ENCODE peak calls at places on chromosomes 11 and 22, in six cellular contexts. I is HepG2, Y is A549, M is K562, X is endothelial cell of umbilical vein, S is GM12878. P is an unnamed sample.

GRCh38 chr11:2950825-2951224 is 21.6 kb upstream of the PHLDA2 start:
- DNase-seq in S (no peak), X (no peak), Y (no peak), I (no peak), M (no peak), P (no peak)

GRCh38 chr11:112785104-112785503 is 176.1 kb upstream of the NCAM1 start:
- DNase-seq in Y (no peak), S (no peak), M (no peak), X (no peak), I (no peak), P (no peak)

GRCh38 chr11:57476883-57477506 is 16.7 kb downstream of the RTN4RL2 start:
- DNase-seq in S (no peak), I (no peak), M (no peak), X (no peak), Y (peak), P (peak)

GRCh38 chr11:10514210-10514609 is 26.8 kb downstream of the RNF141 start:
- DNase-seq in S (no peak), M (no peak), Y (no peak), X (peak), I (no peak), P (no peak)

GRCh38 chr11:121655481-121656332 is 202.9 kb upstream of the SORL1-AS1 start:
- DNase-seq in X (peak), S (peak), I (peak), M (peak), Y (peak), P (peak)

GRCh38 chr11:102544594-102544993 is 14.0 kb upstream of the MMP7 start:
- DNase-seq in I (no peak), X (no peak), M (no peak), S (no peak), Y (no peak), P (no peak)

GRCh38 chr11:27317751-27318150 is 45.3 kb downstream of the CCDC34 start:
- DNase-seq in X (no peak), Y (peak), M (peak), I (no peak), S (no peak), P (peak)

GRCh38 chr11:18075444-18075843 is 29.4 kb upstream of the TPH1 start:
- DNase-seq in Y (no peak), S (no peak), M (no peak), I (no peak), X (no peak), P (no peak)

GRCh38 chr11:2581151-2581930 is 118.5 kb downstream of the KCNQ1OT1 start:
- DNase-seq in X (no peak), M (no peak), S (no peak), Y (no peak), I (no peak), P (no peak)

GRCh38 chr22:35560824-35561223 is 20.2 kb downstream of the RASD2 start:
- DNase-seq in S (no peak), X (no peak), M (no peak), I (no peak), Y (no peak), P (no peak)

GRCh38 chr11:103210543-103210942 is 101.3 kb downstream of the DYNC2H1 start:
- DNase-seq in I (no peak), X (no peak), M (no peak), Y (no peak), S (no peak), P (no peak)

GRCh38 chr11:131038597-131038996 is 122.3 kb upstream of the SNX19 start:
- DNase-seq in X (no peak), I (no peak), Y (no peak), M (peak), S (no peak), P (peak)

GRCh38 chr22:27336151-27337090 is 465.1 kb downstream of the MN1 start:
- DNase-seq in M (no peak), I (no peak), S (no peak), X (no peak), Y (no peak), P (no peak)

GRCh38 chr11:26063915-26064314 is 268.0 kb upstream of the ANO3 start:
- DNase-seq in I (no peak), M (no peak), Y (no peak), X (no peak), S (no peak), P (no peak)

GRCh38 chr22:35148381-35148780 is 82.4 kb downstream of the ISX start:
- DNase-seq in Y (no peak), S (no peak), I (no peak), M (no peak), X (no peak), P (no peak)

GRCh38 chr11:62974848-62975522 is 9.8 kb downstream of the SLC22A6 start:
- DNase-seq in I (peak), S (no peak), X (peak), Y (peak), M (peak), P (peak)

GRCh38 chr11:118156531-118157185 is 4.0 kb upstream of the SCN4B start:
- DNase-seq in Y (peak), I (no peak), S (no peak), M (peak), X (no peak), P (peak)
- TF ChIP-seq CTCF in Y (no peak), I (no peak), S (no peak), M (peak), X (no peak), P (peak)

GRCh38 chr11:1205121-1205986 is 17.5 kb upstream of the MUC5B start:
- DNase-seq in M (peak), X (no peak), Y (no peak), I (no peak), S (no peak), P (peak)

GRCh38 chr11:1202154-1202775 is 20.6 kb upstream of the MUC5B start:
- DNase-seq in Y (no peak), I (no peak), X (no peak), M (peak), S (no peak), P (peak)

GRCh38 chr11:1204381-1205101 is 18.3 kb upstream of the MUC5B start:
- DNase-seq in I (no peak), X (no peak), S (no peak), Y (no peak), M (peak), P (no peak)

GRCh38 chr11:1202776-1203504 is 19.9 kb upstream of the MUC5B start:
- DNase-seq in X (peak), I (peak), Y (peak), S (no peak), M (peak), P (peak)

DNA sequence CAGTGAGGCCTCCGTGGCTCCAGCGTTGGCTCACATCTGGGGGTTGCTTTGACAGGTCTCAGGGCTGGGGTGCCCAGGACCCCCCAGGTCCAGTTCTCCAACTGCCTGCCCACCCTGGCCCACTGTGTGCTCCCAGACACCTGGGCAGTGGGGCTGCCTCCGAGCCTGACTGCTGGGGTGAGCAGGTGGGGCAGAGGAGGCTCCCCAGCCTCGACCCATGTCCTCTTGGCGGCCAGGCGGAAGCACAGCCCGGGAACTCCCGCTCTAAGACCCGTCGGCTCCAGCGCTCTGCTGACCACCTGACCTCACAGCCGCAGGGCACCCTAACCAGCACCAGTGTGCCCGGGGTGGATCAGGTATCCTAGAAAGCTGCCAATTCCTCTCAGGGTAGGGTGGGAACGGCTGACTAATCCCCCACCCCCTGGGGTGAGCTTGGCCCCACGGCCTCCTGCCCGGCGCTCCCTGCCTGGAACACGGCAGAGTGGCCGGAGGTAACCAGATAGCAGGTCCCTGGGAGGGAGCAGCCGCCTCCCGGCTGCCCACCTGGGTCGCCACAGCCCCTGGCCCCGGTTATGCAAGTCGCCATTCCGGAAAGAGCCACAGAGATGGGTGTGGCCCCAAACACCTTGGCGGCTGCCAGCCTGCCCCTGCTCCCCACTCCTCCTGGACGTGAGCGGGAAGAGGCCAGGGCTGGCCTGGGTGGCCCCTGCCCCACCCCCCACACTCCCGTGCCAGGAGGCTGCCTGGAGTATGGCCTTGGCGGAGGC is 19.2 kb upstream of the MUC5B start:
- DNase-seq in M (peak), X (no peak), I (no peak), S (no peak), Y (no peak), P (no peak)
- TF ChIP-seq MYC in M (no peak), X (no peak), I (no peak), S (no peak), Y (no peak), P (no peak)

DNA sequence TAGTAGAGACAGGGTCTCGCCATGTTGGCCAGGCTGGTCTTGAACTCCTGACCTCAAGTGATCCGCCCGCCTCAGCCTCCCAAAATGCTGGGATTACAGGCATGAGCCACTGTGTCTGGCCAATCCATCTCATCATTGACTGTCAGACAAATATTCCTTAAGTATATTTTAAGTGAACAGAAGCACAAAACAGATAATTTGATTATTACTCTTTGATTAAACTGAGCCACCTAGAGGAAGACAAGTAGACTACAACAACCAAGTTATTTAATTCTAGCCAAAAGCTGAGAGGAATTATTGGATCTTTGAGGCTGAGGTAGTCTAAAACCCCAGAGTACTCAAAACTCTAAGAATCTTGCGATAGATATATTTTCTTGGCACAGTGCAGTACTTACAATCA is 1.2 kb downstream of the ACRV1 start:
- DNase-seq in I (no peak), M (no peak), X (peak), S (no peak), Y (no peak), P (no peak)
- TF ChIP-seq CTCF in I (no peak), M (peak), X (no peak), S (no peak), Y (peak), P (no peak)

GRCh38 chr22:37381489-37381888 is 45.8 kb downstream of the ELFN2 start:
- DNase-seq in S (no peak), M (no peak), Y (no peak), X (no peak), I (no peak), P (no peak)

GRCh38 chr22:37386441-37386840 is 40.8 kb downstream of the ELFN2 start:
- DNase-seq in M (peak), X (no peak), S (no peak), Y (no peak), I (no peak), P (peak)

GRCh38 chr22:37384691-37385090 is 42.6 kb downstream of the ELFN2 start:
- DNase-seq in X (no peak), M (no peak), Y (no peak), S (no peak), I (no peak), P (no peak)

GRCh38 chr22:37379716-37380115 is 47.6 kb downstream of the ELFN2 start:
- DNase-seq in Y (no peak), M (no peak), X (no peak), I (no peak), S (no peak), P (no peak)

DNA sequence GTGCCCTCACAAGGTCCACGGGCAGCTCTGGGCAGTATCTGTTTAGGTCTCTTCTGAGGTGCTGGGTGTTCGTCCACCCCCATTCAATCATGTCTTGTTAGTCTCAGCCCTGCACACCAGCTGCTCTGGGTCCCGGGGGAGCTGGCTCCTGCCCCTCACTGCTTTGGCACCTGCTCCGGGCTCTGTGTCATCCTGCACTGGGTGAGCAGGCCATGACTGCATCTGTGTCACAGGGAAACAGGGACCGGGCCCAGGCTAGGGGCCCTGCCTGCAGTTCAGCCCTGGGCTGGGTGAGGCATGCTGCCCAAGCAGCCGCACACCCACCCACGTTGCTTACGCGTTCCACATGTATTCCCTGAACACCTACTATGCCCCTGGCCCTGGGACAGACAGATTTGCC is 43.9 kb downstream of the ELFN2 start:
- DNase-seq in S (no peak), M (no peak), X (no peak), Y (no peak), I (no peak), P (no peak)
- TF ChIP-seq MYC in S (no peak), M (no peak), X (no peak), Y (no peak), I (no peak), P (no peak)

DNA sequence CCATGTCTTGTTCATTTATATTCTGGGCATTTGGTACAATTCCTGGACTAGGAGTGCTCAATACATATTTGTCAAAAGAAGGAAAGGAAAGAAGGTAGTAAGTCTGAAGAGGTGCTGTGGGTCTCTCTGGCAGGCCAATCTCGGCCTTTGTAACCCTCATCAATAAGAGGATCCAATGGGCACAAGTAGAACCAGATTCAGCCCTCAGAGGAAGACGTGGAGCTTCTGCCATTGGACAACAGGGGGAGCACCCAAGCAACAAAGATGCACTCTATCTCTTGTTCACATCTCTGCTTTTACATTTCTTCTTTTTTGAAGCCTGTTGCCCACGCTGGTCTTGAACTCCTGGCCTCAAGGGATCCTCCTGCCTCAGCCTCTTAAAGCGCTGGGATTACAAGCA is 2.2 kb upstream of the VPS11 start:
- DNase-seq in S (no peak), M (peak), Y (peak), I (peak), X (peak), P (peak)
- TF ChIP-seq CTCF in S (peak), M (peak), Y (peak), I (peak), X (peak), P (peak)

P was measured in NB4.